ENCODE peak calls at places on chromosomes 16 and 17, in seven cellular contexts. Q is A549, W is heart right ventricle, J is pancreas, F is testis, U is left lung, B is Peyer's patch. X is an unnamed sample.

GRCh38 chr17:4304417-4305027 is 40.7 kb upstream of the ANKFY1 start:
- DNase-seq in U (no peak), F (peak; percentile 63), W (peak; percentile 58), J (no peak), Q (peak; percentile 52), B (peak; percentile 80), X (peak; percentile 48)

GRCh38 chr16:71441348-71441781 is 489 bp downstream of the TLE7 start:
- DNase-seq in B (no peak), U (no peak), Q (no peak), J (peak; percentile 66), W (no peak), F (peak; percentile 55), X (peak; percentile 32)

GRCh38 chr16:84062734-84063640 is 20.4 kb upstream of the SLC38A8 start:
- DNase-seq in Q (peak; percentile 78), J (peak; percentile 93), F (peak; percentile 93), W (peak; percentile 79), B (peak; percentile 81), U (peak; percentile 74), X (peak; percentile 82)

GRCh38 chr16:28531777-28532744 is 6.7 kb downstream of the NUPR1 start:
- DNase-seq in W (peak; percentile 73), F (peak; percentile 88), J (peak; percentile 74), B (peak; percentile 91), U (peak; percentile 87), Q (peak; percentile 66), X (no peak)

GRCh38 chr17:39235555-39236221 is 9.9 kb upstream of the STAC2 start:
- DNase-seq in U (no peak), J (no peak), B (no peak), F (peak; percentile 48), Q (peak; percentile 89), W (no peak), X (peak; percentile 52)

GRCh38 chr16:57146735-57147134 is 39.1 kb downstream of the PSME3IP1 start:
- DNase-seq in Q (peak; percentile 46), U (no peak), B (no peak), F (no peak), J (no peak), W (no peak), X (peak; percentile 44)

GRCh38 chr17:12047977-12048376 is 27.3 kb downstream of the MAP2K4 start:
- DNase-seq in J (no peak), W (no peak), B (no peak), U (no peak), Q (peak; percentile 19), F (no peak), X (peak; percentile 3)

GRCh38 chr17:39080416-39081179 is 70.8 kb downstream of the PLXDC1 start:
- DNase-seq in U (no peak), F (no peak), J (no peak), Q (no peak), B (no peak), W (no peak), X (peak; percentile 38)

GRCh38 chr17:9021985-9022552 is 759 bp downstream of the NTN1 start:
- DNase-seq in W (peak; percentile 28), F (peak; percentile 22), B (no peak), U (no peak), J (peak; percentile 78), Q (no peak), X (no peak)

GRCh38 chr16:88681084-88681680 is 5.1 kb downstream of the SNAI3 start:
- DNase-seq in B (peak; percentile 93), U (no peak), J (peak; percentile 80), Q (peak; percentile 62), W (no peak), F (no peak), X (no peak)
- TF ChIP-seq CTCF in B (peak; percentile 28), U (no peak), J (peak; percentile 22), Q (peak; percentile 36), W (no peak), F (no peak), X (peak; percentile 46)

GRCh38 chr17:2880050-2880449 is 83.8 kb downstream of the RAP1GAP2 start:
- DNase-seq in B (no peak), W (no peak), J (no peak), F (no peak), U (no peak), Q (no peak), X (no peak)
- H3K4me1 ChIP-seq in B (no peaks in the 10 kb centered on the region), W (peaks cover 9% of the 10 kb centered on the region), J (no peaks in the 10 kb centered on the region), F (no peaks in the 10 kb centered on the region), U (no peaks in the 10 kb centered on the region), Q (peaks cover 16% of the 10 kb centered on the region), X (peaks cover 11% of the 10 kb centered on the region)

GRCh38 chr17:19470529-19471261 is 59.7 kb downstream of the RNF112 start:
- DNase-seq in J (no peak), W (peak; percentile 46), B (peak; percentile 72), Q (no peak), F (peak; percentile 87), U (peak; percentile 64), X (no peak)
- H3K4me3 ChIP-seq in J (no peak overlapping the region), W (peak overlapping the region; percentile 30), B (no peak overlapping the region), Q (no peak overlapping the region), F (peak overlapping the region; percentile 30), U (no peak overlapping the region), X (no peak overlapping the region)

DNA sequence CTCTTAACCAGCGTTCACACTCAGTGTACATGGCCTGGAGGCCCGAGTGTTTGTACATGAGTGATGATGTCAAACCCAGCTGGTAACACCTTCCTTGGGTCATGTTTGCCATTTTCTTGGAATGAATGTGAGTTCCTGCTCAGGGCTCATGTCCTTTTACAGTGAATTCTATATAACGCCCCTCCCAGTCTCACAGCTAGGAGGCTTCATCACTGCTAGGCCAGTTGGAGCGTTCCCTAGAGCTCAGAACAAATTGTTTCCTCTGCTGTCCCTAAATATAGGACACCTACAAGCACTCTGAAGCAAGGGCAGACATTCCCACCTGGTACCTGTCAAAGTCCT is 5.5 kb downstream of the TIMM22 start:
- DNase-seq in B (no peak), Q (no peak), U (no peak), J (no peak), W (no peak), F (no peak), X (no peak)
- TF ChIP-seq CTCF in B (no peak), Q (no peak), U (no peak), J (no peak), W (no peak), F (no peak), X (no peak)

GRCh38 chr16:85196976-85197375 is 84.7 kb upstream of the CIBAR2 start:
- DNase-seq in B (no peak), W (no peak), F (no peak), U (no peak), J (no peak), Q (no peak), X (no peak)

GRCh38 chr16:85197611-85198566 is 85.6 kb upstream of the CIBAR2 start:
- DNase-seq in B (no peak), Q (no peak), F (no peak), U (no peak), J (no peak), W (no peak), X (no peak)

GRCh38 chr16:85195271-85195647 is 83.0 kb upstream of the CIBAR2 start:
- DNase-seq in U (no peak), B (no peak), F (no peak), Q (no peak), J (no peak), W (no peak), X (no peak)

GRCh38 chr16:85194528-85195270 is 82.4 kb upstream of the CIBAR2 start:
- DNase-seq in W (no peak), U (no peak), F (no peak), J (no peak), B (no peak), Q (no peak), X (no peak)

GRCh38 chr16:85195884-85196816 is 83.9 kb upstream of the CIBAR2 start:
- DNase-seq in U (no peak), W (no peak), J (no peak), F (peak; percentile 85), B (peak; percentile 57), Q (no peak), X (peak; percentile 56)
- H3K4me1 ChIP-seq in U (no peaks in the 10 kb centered on the region), W (peaks cover 16% of the 10 kb centered on the region), J (peaks cover 28% of the 10 kb centered on the region), F (peaks cover 55% of the 10 kb centered on the region), B (no peaks in the 10 kb centered on the region), Q (peaks cover 9% of the 10 kb centered on the region), X (peaks cover 34% of the 10 kb centered on the region)

GRCh38 chr17:7508150-7508549 is 24.0 kb downstream of the POLR2A start:
- DNase-seq in B (peak; percentile 27), F (no peak), U (no peak), W (no peak), J (no peak), Q (no peak), X (no peak)

GRCh38 chr17:7512105-7512504 is 27.9 kb downstream of the POLR2A start:
- DNase-seq in Q (no peak), J (no peak), B (no peak), F (no peak), W (no peak), U (no peak), X (no peak)

GRCh38 chr17:7511108-7511507 is 26.9 kb downstream of the POLR2A start:
- DNase-seq in W (no peak), Q (no peak), J (no peak), U (no peak), B (peak; percentile 34), F (no peak), X (no peak)

GRCh38 chr17:7508846-7509245 is 24.7 kb downstream of the POLR2A start:
- DNase-seq in J (no peak), F (no peak), W (no peak), U (no peak), B (peak; percentile 30), Q (no peak), X (no peak)

DNA sequence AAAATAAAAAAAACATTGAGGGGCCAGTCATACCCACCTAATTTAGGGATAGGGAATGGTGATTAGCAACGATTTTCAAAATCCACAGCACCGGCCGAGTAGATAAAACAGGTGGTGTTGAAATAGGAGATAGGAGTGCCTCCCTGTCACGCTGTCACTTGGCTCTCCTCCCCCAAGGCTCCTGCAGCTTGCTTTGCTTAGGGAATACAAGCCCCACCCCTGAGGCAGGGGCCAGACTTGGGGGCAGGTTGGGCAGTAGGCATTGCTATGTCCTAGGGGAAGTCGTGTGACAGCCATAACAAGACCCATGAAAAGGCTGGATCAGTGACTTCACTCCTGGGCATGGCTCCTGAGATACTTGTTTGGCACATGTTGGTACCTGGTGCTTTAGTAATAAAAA is 25.8 kb downstream of the POLR2A start:
- DNase-seq in J (no peak), F (no peak), W (no peak), B (peak; percentile 41), Q (no peak), U (no peak), X (no peak)
- H3K4me3 ChIP-seq in J (no peak overlapping the region), F (no peak overlapping the region), W (no peak overlapping the region), B (no peak overlapping the region), Q (no peak overlapping the region), U (no peak overlapping the region), X (no peak overlapping the region)

GRCh38 chr17:66918896-66919295 is 45.6 kb upstream of the CACNG4 start:
- DNase-seq in J (no peak), F (no peak), U (no peak), B (no peak), W (no peak), Q (no peak), X (no peak)

GRCh38 chr17:66916946-66917345 is 47.6 kb upstream of the CACNG4 start:
- DNase-seq in W (no peak), B (no peak), F (no peak), U (no peak), Q (no peak), J (no peak), X (no peak)

GRCh38 chr17:66910651-66911285 is 53.7 kb upstream of the CACNG4 start:
- DNase-seq in W (no peak), J (no peak), B (no peak), U (no peak), F (no peak), Q (no peak), X (no peak)

GRCh38 chr17:66915792-66916191 is 48.7 kb upstream of the CACNG4 start:
- DNase-seq in U (no peak), J (no peak), W (no peak), B (no peak), Q (no peak), F (no peak), X (no peak)

GRCh38 chr17:66915204-66915611 is 49.3 kb upstream of the CACNG4 start:
- DNase-seq in B (no peak), F (peak; percentile 52), Q (peak; percentile 65), U (peak; percentile 46), W (no peak), J (no peak), X (peak; percentile 51)
- TF ChIP-seq CTCF in B (no peak), F (no peak), Q (peak; percentile 47), U (no peak), W (peak; percentile 6), J (no peak), X (peak; percentile 62)